ENCODE peak calls at places on chromosome 22, in five cellular contexts. One of them, this sample, is unnamed.
A peak's percentile ranks its signal among the peaks of the same experiment; 100 is the strongest.

GRCh38 chr22:25119609-25120008 is 80.0 kb upstream of the CRYBB3 start:
- DNase-seq in testis: no peak
- DNase-seq in activated CD4-positive, CD25-positive, alpha-beta regulatory T cell: no peak
- DNase-seq in K562: no peak
- DNase-seq in stimulated activated CD4-positive, alpha-beta T cell treated with anti-CD3 and anti-CD28 coated beads, Interleukin-1b, Interleukin-23, amount 100 ng/mL, for 24 hours: no peak
- DNase-seq in this sample: no peak

GRCh38 chr22:50708996-50709395 is 29.0 kb upstream of the ACR start:
- DNase-seq in activated CD4-positive, CD25-positive, alpha-beta regulatory T cell: no peak
- DNase-seq in stimulated activated CD4-positive, alpha-beta T cell treated with anti-CD3 and anti-CD28 coated beads, Interleukin-1b, Interleukin-23, amount 100 ng/mL, for 24 hours: no peak
- DNase-seq in K562: no peak
- DNase-seq in testis: no peak
- DNase-seq in this sample: no peak

GRCh38 chr22:30208631-30209603 is 37.6 kb downstream of the LIF start:
- DNase-seq in K562: peak; percentile 86
- DNase-seq in activated CD4-positive, CD25-positive, alpha-beta regulatory T cell: no peak
- DNase-seq in testis: peak; percentile 81
- DNase-seq in stimulated activated CD4-positive, alpha-beta T cell treated with anti-CD3 and anti-CD28 coated beads, Interleukin-1b, Interleukin-23, amount 100 ng/mL, for 24 hours: no peak
- DNase-seq in this sample: peak; percentile 92

GRCh38 chr22:50058338-50059184 is 463 bp upstream of the TTLL8 start:
- DNase-seq in activated CD4-positive, CD25-positive, alpha-beta regulatory T cell: no peak
- DNase-seq in stimulated activated CD4-positive, alpha-beta T cell treated with anti-CD3 and anti-CD28 coated beads, Interleukin-1b, Interleukin-23, amount 100 ng/mL, for 24 hours: no peak
- DNase-seq in testis: no peak
- DNase-seq in K562: no peak
- DNase-seq in this sample: no peak

GRCh38 chr22:35995772-35996171 is 32.9 kb downstream of the RBFOX2 start:
- DNase-seq in stimulated activated CD4-positive, alpha-beta T cell treated with anti-CD3 and anti-CD28 coated beads, Interleukin-1b, Interleukin-23, amount 100 ng/mL, for 24 hours: no peak
- DNase-seq in K562: peak; percentile 18
- DNase-seq in activated CD4-positive, CD25-positive, alpha-beta regulatory T cell: no peak
- DNase-seq in testis: peak; percentile 82
- DNase-seq in this sample: peak; percentile 81

GRCh38 chr22:43723816-43724215 is 88.3 kb downstream of the EFCAB6 start:
- DNase-seq in K562: no peak
- DNase-seq in activated CD4-positive, CD25-positive, alpha-beta regulatory T cell: no peak
- DNase-seq in testis: no peak
- DNase-seq in stimulated activated CD4-positive, alpha-beta T cell treated with anti-CD3 and anti-CD28 coated beads, Interleukin-1b, Interleukin-23, amount 100 ng/mL, for 24 hours: no peak
- DNase-seq in this sample: no peak

GRCh38 chr22:38172489-38173155 is 9.0 kb downstream of the PLA2G6 start:
- DNase-seq in testis: no peak
- DNase-seq in K562: no peak
- DNase-seq in stimulated activated CD4-positive, alpha-beta T cell treated with anti-CD3 and anti-CD28 coated beads, Interleukin-1b, Interleukin-23, amount 100 ng/mL, for 24 hours: no peak
- DNase-seq in activated CD4-positive, CD25-positive, alpha-beta regulatory T cell: no peak
- DNase-seq in this sample: peak; percentile 74

GRCh38 chr22:46533434-46533833 is 4.0 kb downstream of the CELSR1 start:
- DNase-seq in testis: no peak
- DNase-seq in activated CD4-positive, CD25-positive, alpha-beta regulatory T cell: no peak
- DNase-seq in stimulated activated CD4-positive, alpha-beta T cell treated with anti-CD3 and anti-CD28 coated beads, Interleukin-1b, Interleukin-23, amount 100 ng/mL, for 24 hours: no peak
- DNase-seq in K562: peak; percentile 20
- DNase-seq in this sample: no peak

GRCh38 chr22:46150615-46151423 is 493 bp downstream of the PPARA start:
- DNase-seq in activated CD4-positive, CD25-positive, alpha-beta regulatory T cell: peak; percentile 25
- DNase-seq in K562: peak; percentile 32
- DNase-seq in testis: peak; percentile 34
- DNase-seq in stimulated activated CD4-positive, alpha-beta T cell treated with anti-CD3 and anti-CD28 coated beads, Interleukin-1b, Interleukin-23, amount 100 ng/mL, for 24 hours: peak; percentile 41
- DNase-seq in this sample: peak; percentile 56

GRCh38 chr22:24181088-24181995 is at the start of gene SUSD2:
- DNase-seq in K562: peak; percentile 34
- DNase-seq in stimulated activated CD4-positive, alpha-beta T cell treated with anti-CD3 and anti-CD28 coated beads, Interleukin-1b, Interleukin-23, amount 100 ng/mL, for 24 hours: no peak
- DNase-seq in activated CD4-positive, CD25-positive, alpha-beta regulatory T cell: no peak
- DNase-seq in testis: no peak
- DNase-seq in this sample: no peak

GRCh38 chr22:29795663-29796062 is 28.5 kb downstream of the UQCR10 start:
- DNase-seq in testis: no peak
- DNase-seq in stimulated activated CD4-positive, alpha-beta T cell treated with anti-CD3 and anti-CD28 coated beads, Interleukin-1b, Interleukin-23, amount 100 ng/mL, for 24 hours: no peak
- DNase-seq in K562: no peak
- DNase-seq in activated CD4-positive, CD25-positive, alpha-beta regulatory T cell: no peak
- DNase-seq in this sample: no peak

This sample was measured in adrenal gland.